ENCODE peak calls at places on chromosomes 7 and 10, in seven cellular contexts. One of them, this sample, is unnamed.

GRCh38 chr7:79093421-79093820 is 360.0 kb downstream of the MAGI2 start:
- DNase-seq in activated T-cell treated with anti-CD3 and anti-CD28 coated beads for 1 hour: no peak
- DNase-seq in stimulated activated CD8-positive, alpha-beta memory T cell treated with anti-CD3 and anti-CD28 coated beads, Interleukin-15, amount 100 ng/mL, for 1 hour: no peak
- DNase-seq in AML-193: no peak
- DNase-seq in stimulated activated CD4-positive, alpha-beta T cell treated with anti-CD3 and anti-CD28 coated beads, Interleukin-15, amount 100 ng/mL, for 48 hours: no peak
- DNase-seq in NCI-H1092 treated with DMSO at 0.1 percent for 48 hours: no peak
- DNase-seq in activated T-helper 9 cell treated with anti-CD3 and anti-CD28 coated beads, Interleukin-2, amount 50 U/mL, for 16 hours: no peak
- DNase-seq in this sample: no peak

GRCh38 chr7:127896683-127897082 is 134.6 kb downstream of the LRRC4 start:
- DNase-seq in activated T-cell treated with anti-CD3 and anti-CD28 coated beads for 1 hour: no peak
- DNase-seq in stimulated activated CD8-positive, alpha-beta memory T cell treated with anti-CD3 and anti-CD28 coated beads, Interleukin-15, amount 100 ng/mL, for 1 hour: no peak
- DNase-seq in AML-193: no peak
- DNase-seq in stimulated activated CD4-positive, alpha-beta T cell treated with anti-CD3 and anti-CD28 coated beads, Interleukin-15, amount 100 ng/mL, for 48 hours: no peak
- DNase-seq in NCI-H1092 treated with DMSO at 0.1 percent for 48 hours: no peak
- DNase-seq in activated T-helper 9 cell treated with anti-CD3 and anti-CD28 coated beads, Interleukin-2, amount 50 U/mL, for 16 hours: no peak
- DNase-seq in this sample: no peak

GRCh38 chr7:27745064-27745583 is 5.2 kb downstream of the TAX1BP1 start:
- DNase-seq in activated T-cell treated with anti-CD3 and anti-CD28 coated beads for 1 hour: no peak
- DNase-seq in stimulated activated CD8-positive, alpha-beta memory T cell treated with anti-CD3 and anti-CD28 coated beads, Interleukin-15, amount 100 ng/mL, for 1 hour: no peak
- DNase-seq in AML-193: peak
- DNase-seq in stimulated activated CD4-positive, alpha-beta T cell treated with anti-CD3 and anti-CD28 coated beads, Interleukin-15, amount 100 ng/mL, for 48 hours: no peak
- DNase-seq in NCI-H1092 treated with DMSO at 0.1 percent for 48 hours: peak
- DNase-seq in activated T-helper 9 cell treated with anti-CD3 and anti-CD28 coated beads, Interleukin-2, amount 50 U/mL, for 16 hours: no peak
- DNase-seq in this sample: peak

GRCh38 chr10:18021725-18022480 is 70.2 kb downstream of the SLC39A12 start:
- DNase-seq in activated T-cell treated with anti-CD3 and anti-CD28 coated beads for 1 hour: no peak
- DNase-seq in stimulated activated CD8-positive, alpha-beta memory T cell treated with anti-CD3 and anti-CD28 coated beads, Interleukin-15, amount 100 ng/mL, for 1 hour: no peak
- DNase-seq in AML-193: no peak
- DNase-seq in stimulated activated CD4-positive, alpha-beta T cell treated with anti-CD3 and anti-CD28 coated beads, Interleukin-15, amount 100 ng/mL, for 48 hours: no peak
- DNase-seq in NCI-H1092 treated with DMSO at 0.1 percent for 48 hours: no peak
- DNase-seq in activated T-helper 9 cell treated with anti-CD3 and anti-CD28 coated beads, Interleukin-2, amount 50 U/mL, for 16 hours: no peak
- DNase-seq in this sample: no peak

GRCh38 chr10:74839708-74840107 is 13.3 kb downstream of the KAT6B start:
- DNase-seq in activated T-cell treated with anti-CD3 and anti-CD28 coated beads for 1 hour: no peak
- DNase-seq in stimulated activated CD8-positive, alpha-beta memory T cell treated with anti-CD3 and anti-CD28 coated beads, Interleukin-15, amount 100 ng/mL, for 1 hour: no peak
- DNase-seq in AML-193: no peak
- DNase-seq in stimulated activated CD4-positive, alpha-beta T cell treated with anti-CD3 and anti-CD28 coated beads, Interleukin-15, amount 100 ng/mL, for 48 hours: no peak
- DNase-seq in NCI-H1092 treated with DMSO at 0.1 percent for 48 hours: no peak
- DNase-seq in activated T-helper 9 cell treated with anti-CD3 and anti-CD28 coated beads, Interleukin-2, amount 50 U/mL, for 16 hours: no peak
- DNase-seq in this sample: no peak

GRCh38 chr10:70799124-70799523 is 13.9 kb upstream of the TBATA start:
- DNase-seq in activated T-cell treated with anti-CD3 and anti-CD28 coated beads for 1 hour: no peak
- DNase-seq in stimulated activated CD8-positive, alpha-beta memory T cell treated with anti-CD3 and anti-CD28 coated beads, Interleukin-15, amount 100 ng/mL, for 1 hour: no peak
- DNase-seq in AML-193: no peak
- DNase-seq in stimulated activated CD4-positive, alpha-beta T cell treated with anti-CD3 and anti-CD28 coated beads, Interleukin-15, amount 100 ng/mL, for 48 hours: no peak
- DNase-seq in NCI-H1092 treated with DMSO at 0.1 percent for 48 hours: no peak
- DNase-seq in activated T-helper 9 cell treated with anti-CD3 and anti-CD28 coated beads, Interleukin-2, amount 50 U/mL, for 16 hours: no peak
- DNase-seq in this sample: no peak

GRCh38 chr7:6284461-6285360 is 12.3 kb upstream of the CYTH3 start:
- DNase-seq in activated T-cell treated with anti-CD3 and anti-CD28 coated beads for 1 hour: no peak
- DNase-seq in stimulated activated CD8-positive, alpha-beta memory T cell treated with anti-CD3 and anti-CD28 coated beads, Interleukin-15, amount 100 ng/mL, for 1 hour: no peak
- DNase-seq in AML-193: no peak
- DNase-seq in stimulated activated CD4-positive, alpha-beta T cell treated with anti-CD3 and anti-CD28 coated beads, Interleukin-15, amount 100 ng/mL, for 48 hours: no peak
- DNase-seq in NCI-H1092 treated with DMSO at 0.1 percent for 48 hours: no peak
- DNase-seq in activated T-helper 9 cell treated with anti-CD3 and anti-CD28 coated beads, Interleukin-2, amount 50 U/mL, for 16 hours: no peak
- DNase-seq in this sample: no peak

GRCh38 chr7:101108330-101108857 is 18.5 kb upstream of the SERPINE1 start:
- DNase-seq in activated T-cell treated with anti-CD3 and anti-CD28 coated beads for 1 hour: no peak
- DNase-seq in stimulated activated CD8-positive, alpha-beta memory T cell treated with anti-CD3 and anti-CD28 coated beads, Interleukin-15, amount 100 ng/mL, for 1 hour: no peak
- DNase-seq in AML-193: no peak
- DNase-seq in stimulated activated CD4-positive, alpha-beta T cell treated with anti-CD3 and anti-CD28 coated beads, Interleukin-15, amount 100 ng/mL, for 48 hours: no peak
- DNase-seq in NCI-H1092 treated with DMSO at 0.1 percent for 48 hours: no peak
- DNase-seq in activated T-helper 9 cell treated with anti-CD3 and anti-CD28 coated beads, Interleukin-2, amount 50 U/mL, for 16 hours: no peak
- DNase-seq in this sample: no peak

GRCh38 chr7:151012921-151013347 is 11.4 kb downstream of the ATG9B start:
- DNase-seq in activated T-cell treated with anti-CD3 and anti-CD28 coated beads for 1 hour: no peak
- DNase-seq in stimulated activated CD8-positive, alpha-beta memory T cell treated with anti-CD3 and anti-CD28 coated beads, Interleukin-15, amount 100 ng/mL, for 1 hour: no peak
- DNase-seq in AML-193: no peak
- DNase-seq in stimulated activated CD4-positive, alpha-beta T cell treated with anti-CD3 and anti-CD28 coated beads, Interleukin-15, amount 100 ng/mL, for 48 hours: no peak
- DNase-seq in NCI-H1092 treated with DMSO at 0.1 percent for 48 hours: peak
- DNase-seq in activated T-helper 9 cell treated with anti-CD3 and anti-CD28 coated beads, Interleukin-2, amount 50 U/mL, for 16 hours: no peak
- DNase-seq in this sample: peak

GRCh38 chr7:99794585-99795502 is 10.9 kb upstream of the CYP3A4 start:
- DNase-seq in activated T-cell treated with anti-CD3 and anti-CD28 coated beads for 1 hour: no peak
- DNase-seq in stimulated activated CD8-positive, alpha-beta memory T cell treated with anti-CD3 and anti-CD28 coated beads, Interleukin-15, amount 100 ng/mL, for 1 hour: no peak
- DNase-seq in AML-193: no peak
- DNase-seq in stimulated activated CD4-positive, alpha-beta T cell treated with anti-CD3 and anti-CD28 coated beads, Interleukin-15, amount 100 ng/mL, for 48 hours: no peak
- DNase-seq in NCI-H1092 treated with DMSO at 0.1 percent for 48 hours: no peak
- DNase-seq in activated T-helper 9 cell treated with anti-CD3 and anti-CD28 coated beads, Interleukin-2, amount 50 U/mL, for 16 hours: no peak
- DNase-seq in this sample: no peak

GRCh38 chr10:79116801-79117723 is 48.3 kb downstream of the ZMIZ1 start:
- DNase-seq in activated T-cell treated with anti-CD3 and anti-CD28 coated beads for 1 hour: no peak
- DNase-seq in stimulated activated CD8-positive, alpha-beta memory T cell treated with anti-CD3 and anti-CD28 coated beads, Interleukin-15, amount 100 ng/mL, for 1 hour: no peak
- DNase-seq in AML-193: no peak
- DNase-seq in stimulated activated CD4-positive, alpha-beta T cell treated with anti-CD3 and anti-CD28 coated beads, Interleukin-15, amount 100 ng/mL, for 48 hours: no peak
- DNase-seq in NCI-H1092 treated with DMSO at 0.1 percent for 48 hours: no peak
- DNase-seq in activated T-helper 9 cell treated with anti-CD3 and anti-CD28 coated beads, Interleukin-2, amount 50 U/mL, for 16 hours: no peak
- DNase-seq in this sample: no peak

GRCh38 chr7:140625908-140626868 is 14.4 kb downstream of the DENND2A start:
- DNase-seq in activated T-cell treated with anti-CD3 and anti-CD28 coated beads for 1 hour: no peak
- DNase-seq in stimulated activated CD8-positive, alpha-beta memory T cell treated with anti-CD3 and anti-CD28 coated beads, Interleukin-15, amount 100 ng/mL, for 1 hour: no peak
- DNase-seq in AML-193: no peak
- DNase-seq in stimulated activated CD4-positive, alpha-beta T cell treated with anti-CD3 and anti-CD28 coated beads, Interleukin-15, amount 100 ng/mL, for 48 hours: no peak
- DNase-seq in NCI-H1092 treated with DMSO at 0.1 percent for 48 hours: peak
- DNase-seq in activated T-helper 9 cell treated with anti-CD3 and anti-CD28 coated beads, Interleukin-2, amount 50 U/mL, for 16 hours: no peak
- DNase-seq in this sample: no peak

GRCh38 chr10:83459124-83459523 is 680.2 kb upstream of the GHITM start:
- DNase-seq in activated T-cell treated with anti-CD3 and anti-CD28 coated beads for 1 hour: no peak
- DNase-seq in stimulated activated CD8-positive, alpha-beta memory T cell treated with anti-CD3 and anti-CD28 coated beads, Interleukin-15, amount 100 ng/mL, for 1 hour: no peak
- DNase-seq in AML-193: no peak
- DNase-seq in stimulated activated CD4-positive, alpha-beta T cell treated with anti-CD3 and anti-CD28 coated beads, Interleukin-15, amount 100 ng/mL, for 48 hours: no peak
- DNase-seq in NCI-H1092 treated with DMSO at 0.1 percent for 48 hours: no peak
- DNase-seq in activated T-helper 9 cell treated with anti-CD3 and anti-CD28 coated beads, Interleukin-2, amount 50 U/mL, for 16 hours: no peak
- DNase-seq in this sample: no peak